ENCODE peak calls at places on chromosomes 12 and 14, in five cellular contexts. S is PC-9, J is BJ, U is astrocyte of the spinal cord, L is heart left ventricle. M is an unnamed sample.

GRCh38 chr14:23071244-23071974 is 14.1 kb upstream of the CDH24 start:
- DNase-seq in S (peak), J (peak), U (peak), L (peak), M (peak)

GRCh38 chr14:87522575-87522974 is 470.4 kb downstream of the GALC start:
- DNase-seq in S (no peak), J (no peak), U (no peak), L (no peak), M (no peak)

GRCh38 chr12:25615119-25615518 is 62.0 kb upstream of the LMNTD1 start:
- DNase-seq in S (peak), J (peak), U (peak), L (no peak), M (no peak)

GRCh38 chr14:29521526-29522137 is 406.0 kb downstream of the PRKD1 start:
- DNase-seq in S (no peak), J (no peak), U (no peak), L (no peak), M (no peak)

GRCh38 chr14:37091651-37092050 is 80.8 kb downstream of the SLC25A21 start:
- DNase-seq in S (no peak), J (no peak), U (no peak), L (no peak), M (no peak)

GRCh38 chr14:24395609-24396580 is 2.9 kb upstream of the NYNRIN start:
- DNase-seq in S (no peak), J (no peak), U (no peak), L (no peak), M (no peak)

GRCh38 chr14:56310643-56311042 is 192.4 kb downstream of the PELI2 start:
- DNase-seq in S (no peak), J (peak), U (peak), L (no peak), M (no peak)

GRCh38 chr12:132071001-132071810 is 72.9 kb downstream of the DDX51 start:
- DNase-seq in S (no peak), J (no peak), U (no peak), L (no peak), M (no peak)

GRCh38 chr14:77794357-77794756 is 5.6 kb upstream of the ADCK1 start:
- DNase-seq in S (no peak), J (no peak), U (no peak), L (no peak), M (no peak)

GRCh38 chr14:103521438-103521961 is 1.1 kb downstream of the CKB start:
- DNase-seq in S (no peak), J (no peak), U (no peak), L (peak), M (no peak)

GRCh38 chr14:80419339-80419738 is 208.0 kb upstream of the DIO2 start:
- DNase-seq in S (no peak), J (no peak), U (peak), L (no peak), M (no peak)

GRCh38 chr14:34873591-34874385 is 1.4 kb downstream of the BAZ1A start:
- DNase-seq in S (peak), J (no peak), U (peak), L (peak), M (peak)

GRCh38 chr12:10722905-10723866 is at the start of gene YBX3:
- DNase-seq in S (peak), J (no peak), U (peak), L (peak), M (peak)

GRCh38 chr14:64696355-64696844 is 7.8 kb upstream of the PLEKHG3 start:
- DNase-seq in S (no peak), J (no peak), U (no peak), L (no peak), M (no peak)

GRCh38 chr12:34602213-34602940 is 580.1 kb downstream of the ALG10 start:
- DNase-seq in S (no peak), J (no peak), U (no peak), L (no peak), M (no peak)

GRCh38 chr12:62604373-62604772 is 137.7 kb downstream of the MON2 start:
- DNase-seq in S (no peak), J (no peak), U (no peak), L (no peak), M (no peak)

GRCh38 chr12:121754836-121755235 is 38.7 kb downstream of the RHOF start:
- DNase-seq in S (no peak), J (no peak), U (no peak), L (no peak), M (no peak)

GRCh38 chr12:11794751-11795150 is 145.3 kb downstream of the ETV6 start:
- DNase-seq in S (no peak), J (no peak), U (no peak), L (no peak), M (no peak)

GRCh38 chr14:88613552-88614010 is 50.7 kb downstream of the ZC3H14 start:
- DNase-seq in S (no peak), J (no peak), U (peak), L (no peak), M (no peak)

GRCh38 chr12:48853228-48853688 is 1.3 kb upstream of the DDX23 start:
- DNase-seq in S (peak), J (peak), U (peak), L (peak), M (peak)

GRCh38 chr12:29698756-29699155 is 85.0 kb downstream of the TMTC1 start:
- DNase-seq in S (no peak), J (no peak), U (no peak), L (no peak), M (no peak)

GRCh38 chr12:126704609-126705008 is 1562.4 kb upstream of the TMEM132C start:
- DNase-seq in S (no peak), J (no peak), U (no peak), L (no peak), M (no peak)

GRCh38 chr14:38507299-38507698 is 251.4 kb upstream of the CLEC14A start:
- DNase-seq in S (no peak), J (no peak), U (no peak), L (no peak), M (no peak)

GRCh38 chr12:125140918-125141573 is 75.8 kb downstream of the AACS start:
- DNase-seq in S (peak), J (no peak), U (peak), L (no peak), M (no peak)

GRCh38 chr14:95935228-95935822 is 58.7 kb downstream of the TUNAR start:
- DNase-seq in S (peak), J (no peak), U (peak), L (peak), M (no peak)

GRCh38 chr14:101926620-101927019 is 37.8 kb upstream of the DYNC1H1 start:
- DNase-seq in S (no peak), J (no peak), U (no peak), L (no peak), M (no peak)

GRCh38 chr12:29616664-29617409 is 119.4 kb upstream of the OVCH1 start:
- DNase-seq in S (no peak), J (peak), U (peak), L (no peak), M (no peak)

GRCh38 chr12:128969480-128970055 is 116.3 kb downstream of the GLT1D1 start:
- DNase-seq in S (peak), J (no peak), U (no peak), L (no peak), M (no peak)
- TF ChIP-seq CTCF in S (peak), J (no peak), U (peak), L (peak), M (peak)

GRCh38 chr12:30989754-30990153 is 63.2 kb downstream of the TSPAN11 start:
- DNase-seq in S (peak), J (no peak), U (no peak), L (peak), M (no peak)
- TF ChIP-seq CTCF in S (peak), J (peak), U (peak), L (peak), M (no peak)

GRCh38 chr12:57766464-57767311 is at the start of gene CYP27B1:
- DNase-seq in S (no peak), J (no peak), U (no peak), L (no peak), M (no peak)

GRCh38 chr12:57763881-57764661 is 2.8 kb downstream of the CYP27B1 start:
- DNase-seq in S (no peak), J (no peak), U (no peak), L (no peak), M (no peak)

GRCh38 chr12:57764662-57765002 is 2.2 kb downstream of the CYP27B1 start:
- DNase-seq in S (no peak), J (no peak), U (no peak), L (no peak), M (no peak)

GRCh38 chr12:57765698-57766463 is 997 bp downstream of the CYP27B1 start:
- DNase-seq in S (peak), J (no peak), U (no peak), L (no peak), M (no peak)

GRCh38 chr12:57765003-57765697 is 1.7 kb downstream of the CYP27B1 start:
- DNase-seq in S (peak), J (no peak), U (no peak), L (no peak), M (peak)
- TF ChIP-seq CTCF in S (peak), J (peak), U (peak), L (peak), M (peak)

DNA sequence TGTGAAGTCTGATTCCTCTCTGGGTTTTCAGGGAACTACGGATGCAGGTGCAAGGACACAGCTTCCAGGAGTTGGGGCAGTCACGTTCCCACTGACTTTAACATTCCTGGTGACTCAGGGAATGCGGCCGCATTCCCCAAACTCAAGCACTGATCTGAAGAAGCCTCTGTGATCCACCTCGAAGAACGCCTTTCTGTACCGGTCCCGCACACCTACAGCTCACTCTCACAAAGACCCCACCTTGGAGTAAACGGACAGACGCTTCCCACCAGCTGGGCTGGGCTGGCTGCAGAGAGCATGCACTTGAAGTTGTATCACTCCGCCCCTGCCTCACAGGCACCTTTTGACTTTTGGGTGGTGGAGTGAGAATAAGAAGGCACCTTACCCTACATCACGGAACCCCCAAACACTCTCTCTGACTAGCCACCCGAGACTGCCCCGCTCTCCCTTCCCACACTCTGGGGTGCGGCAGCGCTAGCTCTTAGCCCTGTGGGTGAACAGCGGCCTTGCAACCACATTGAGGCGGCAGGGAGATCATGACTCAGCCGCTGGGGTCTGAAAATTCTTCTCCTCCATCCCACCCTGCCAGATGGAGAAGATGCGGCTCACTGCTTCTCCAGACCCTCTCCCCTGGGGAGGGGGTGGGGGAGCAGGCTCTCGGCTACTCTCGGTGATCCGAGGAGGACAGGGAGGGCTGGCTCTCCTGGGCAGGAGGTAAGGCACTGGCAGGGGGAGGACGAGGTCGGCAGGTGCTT is 23.7 kb upstream of the HDAC7 start:
- DNase-seq in S (no peak), J (no peak), U (no peak), L (no peak), M (no peak)
- TF ChIP-seq CTCF in S (no peak), J (no peak), U (no peak), L (no peak), M (no peak)

GRCh38 chr14:43532825-43533416 is 974.2 kb downstream of the FSCB start:
- DNase-seq in S (no peak), J (no peak), U (no peak), L (no peak), M (no peak)

GRCh38 chr14:43525647-43526046 is 981.4 kb downstream of the FSCB start:
- DNase-seq in S (no peak), J (no peak), U (no peak), L (no peak), M (no peak)

DNA sequence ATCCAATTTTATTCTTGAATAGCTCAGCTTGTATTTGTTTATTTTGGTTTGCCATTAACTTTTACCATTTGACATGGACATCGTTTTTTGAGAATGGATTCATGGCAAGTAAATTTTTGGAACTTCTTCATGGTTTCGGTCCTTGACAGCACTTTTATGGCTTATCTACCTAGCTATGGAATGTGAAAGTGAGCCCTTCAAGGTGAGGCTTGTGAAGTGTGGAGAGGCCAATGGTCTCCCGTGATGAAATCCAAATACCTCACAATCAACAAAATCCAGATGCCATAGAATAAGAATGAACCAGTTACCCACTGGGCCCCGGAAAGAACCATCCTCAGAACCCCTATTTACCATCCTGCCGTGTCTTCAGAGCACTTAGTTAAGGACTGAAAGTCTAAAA is 978.8 kb downstream of the FSCB start:
- DNase-seq in S (no peak), J (no peak), U (no peak), L (no peak), M (no peak)
- TF ChIP-seq CTCF in S (no peak), J (no peak), U (no peak), L (no peak), M (no peak)

DNA sequence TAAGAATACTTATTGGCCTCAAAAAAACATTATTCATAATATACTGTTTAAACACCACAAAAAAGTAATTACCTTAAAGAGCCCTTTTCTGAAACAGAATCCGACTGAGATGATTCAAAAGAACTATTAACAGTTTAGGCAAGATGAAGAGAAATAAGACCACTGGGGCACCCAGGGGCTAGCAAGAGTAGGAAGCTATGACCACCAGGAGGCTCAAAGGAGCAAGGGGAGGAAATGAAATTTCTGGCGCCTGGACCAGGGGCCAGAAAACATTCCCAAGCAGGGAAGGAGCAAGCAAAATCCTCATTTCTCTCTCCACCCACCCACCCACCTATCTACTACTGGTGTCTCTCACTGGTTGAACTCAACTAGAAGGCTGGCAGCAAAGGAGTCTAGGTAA is 6.3 kb upstream of the DCAF4 start:
- DNase-seq in S (no peak), J (no peak), U (no peak), L (no peak), M (no peak)
- TF ChIP-seq CTCF in S (no peak), J (no peak), U (peak), L (no peak), M (no peak)

GRCh38 chr12:108801736-108802665 is 55.4 kb downstream of the SSH1 start:
- DNase-seq in S (no peak), J (no peak), U (peak), L (peak), M (no peak)
- TF ChIP-seq CTCF in S (no peak), J (no peak), U (no peak), L (no peak), M (no peak)

GRCh38 chr12:45498645-45499044 is 230.9 kb upstream of the ARID2 start:
- DNase-seq in S (no peak), J (no peak), U (no peak), L (no peak), M (no peak)
- TF ChIP-seq CTCF in S (no peak), J (no peak), U (no peak), L (no peak), M (no peak)

GRCh38 chr14:53151523-53151866 is 1.6 kb downstream of the DDHD1 start:
- DNase-seq in S (no peak), J (no peak), U (peak), L (no peak), M (no peak)

GRCh38 chr14:53152909-53153701 is at the start of gene DDHD1:
- DNase-seq in S (peak), J (no peak), U (peak), L (peak), M (peak)

GRCh38 chr14:53153702-53154112 is 584 bp upstream of the DDHD1 start:
- DNase-seq in S (no peak), J (no peak), U (no peak), L (no peak), M (no peak)

GRCh38 chr14:53152627-53152908 is 555 bp downstream of the DDHD1 start:
- DNase-seq in S (no peak), J (no peak), U (no peak), L (no peak), M (no peak)

DNA sequence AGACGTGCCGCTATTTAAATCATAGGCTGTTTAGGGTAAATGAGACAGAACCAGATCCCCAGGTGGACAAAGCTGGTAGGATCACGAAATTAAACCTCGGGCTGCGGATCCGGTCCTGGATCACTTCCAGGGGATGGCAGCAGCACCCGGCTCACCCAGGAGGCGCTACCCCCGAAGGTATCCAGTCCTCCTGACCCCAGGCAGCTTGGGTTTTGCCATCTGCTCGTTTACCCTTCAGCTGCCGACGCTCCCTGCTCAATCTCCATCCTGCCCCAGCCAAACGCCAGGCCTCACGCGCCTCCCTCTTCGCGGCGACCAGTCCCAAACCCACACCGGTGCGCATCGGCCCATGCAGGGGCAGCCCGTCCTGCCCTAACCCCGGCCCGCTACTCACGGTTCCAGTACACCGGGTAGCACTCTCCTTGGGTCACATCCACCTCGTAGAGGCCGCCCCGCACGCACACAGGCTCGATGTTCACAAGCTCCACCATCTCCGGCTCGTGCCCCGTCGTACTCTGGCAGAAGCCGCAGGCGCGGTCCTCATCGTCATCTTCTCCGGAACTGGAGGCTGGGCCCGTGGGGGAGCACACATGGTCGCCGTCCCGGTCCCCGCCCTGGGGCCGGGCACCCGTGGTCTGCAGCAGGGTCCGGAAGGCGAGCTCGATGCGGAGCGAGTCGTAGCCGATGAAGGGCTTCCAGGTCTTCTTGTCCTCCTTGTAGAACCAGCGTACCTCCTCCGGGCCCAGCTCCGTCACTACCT is 1.1 kb downstream of the DDHD1 start:
- DNase-seq in S (peak), J (no peak), U (peak), L (peak), M (peak)
- TF ChIP-seq CTCF in S (no peak), J (peak), U (no peak), L (no peak), M (no peak)

GRCh38 chr12:108495054-108495453 is 20.0 kb upstream of the FICD start:
- DNase-seq in S (no peak), J (no peak), U (peak), L (no peak), M (peak)
- TF ChIP-seq CTCF in S (peak), J (peak), U (peak), L (peak), M (peak)